ENCODE peak calls at places on chromosomes 7 and 10, in ten cellular contexts. V is NCI-H460; M is uterus; F is NCI-H510A treated with DMSO at 0.1 percent for 48 hours; L is nucleus accumbens; G is lung; T is left cardiac atrium; K is cardiac fibroblast; Z is cerebellum; A is activated CD8-positive, alpha-beta T cell treated with anti-CD3 and anti-CD28 coated beads for 36 hours. N is an unnamed sample.

GRCh38 chr10:76155961-76156360 is 724.5 kb downstream of the LRMDA start:
- DNase-seq in Z (no peak), G (no peak), L (no peak), F (no peak), M (no peak), K (no peak), T (no peak), A (no peak), V (no peak), N (no peak)

GRCh38 chr10:1663226-1663625 is 74.1 kb downstream of the ADARB2 start:
- DNase-seq in K (no peak), V (no peak), F (no peak), T (no peak), L (no peak), M (no peak), Z (no peak), A (no peak), G (no peak), N (no peak)

GRCh38 chr7:42831051-42831952 is 80.6 kb downstream of the C7orf25 start:
- DNase-seq in K (peak), Z (peak), F (no peak), V (peak), A (peak), T (peak), L (peak), M (peak), G (no peak), N (peak)

GRCh38 chr10:100216006-100216405 is 13.4 kb downstream of the CHUK start:
- DNase-seq in T (no peak), F (no peak), L (no peak), M (no peak), A (no peak), K (no peak), Z (no peak), G (no peak), V (no peak), N (no peak)

GRCh38 chr7:41579961-41580935 is 122.6 kb downstream of the INHBA start:
- DNase-seq in V (no peak), K (peak), A (no peak), T (no peak), L (no peak), Z (no peak), M (no peak), F (no peak), G (no peak), N (no peak)

GRCh38 chr10:12201543-12201942 is 5.6 kb downstream of the CDC123 start:
- DNase-seq in K (no peak), Z (no peak), F (no peak), V (no peak), M (no peak), T (no peak), A (peak), L (no peak), G (no peak), N (no peak)

GRCh38 chr10:95266674-95267095 is 24.1 kb downstream of the PDLIM1 start:
- DNase-seq in A (no peak), M (no peak), T (no peak), L (no peak), Z (no peak), V (no peak), G (no peak), F (no peak), K (peak), N (no peak)

GRCh38 chr10:317219-317868 is 182.1 kb downstream of the ZMYND11 start:
- DNase-seq in G (peak), K (peak), T (peak), L (no peak), M (peak), A (peak), F (no peak), V (no peak), Z (no peak), N (no peak)

GRCh38 chr7:54678763-54679396 is 80.1 kb downstream of the SEC61G start:
- DNase-seq in L (no peak), V (no peak), T (no peak), F (no peak), G (no peak), M (no peak), Z (no peak), A (no peak), K (no peak), N (no peak)

GRCh38 chr10:114262478-114262877 is 23.4 kb downstream of the VWA2 start:
- DNase-seq in F (no peak), Z (no peak), T (no peak), V (no peak), M (no peak), A (no peak), L (no peak), G (no peak), K (no peak), N (no peak)

N was measured in T47D.